ENCODE peak calls at places on chromosome 9, in four cellular contexts. H is epithelial cell of esophagus, G is astrocyte, Q is Calu3. T is an unnamed sample.

GRCh38 chr9:116471943-116472506 is 215.1 kb upstream of the TRIM32 start:
- DNase-seq in Q (no peak), H (no peak), G (no peak), T (no peak)

GRCh38 chr9:36207016-36207415 is 16.3 kb downstream of the CLTA start:
- DNase-seq in Q (no peak), G (peak; percentile 60), H (peak; percentile 36), T (no peak)

GRCh38 chr9:115999498-115999897 is 154.1 kb upstream of the PAPPA start:
- DNase-seq in H (peak; percentile 63), G (peak; percentile 73), Q (no peak), T (peak; percentile 59)

GRCh38 chr9:123329329-123329955 is 26.6 kb upstream of the CRB2 start:
- DNase-seq in Q (peak; percentile 65), H (peak; percentile 66), G (no peak), T (no peak)

GRCh38 chr9:75046725-75047345 is 18.7 kb upstream of the CARNMT1 start:
- DNase-seq in G (no peak), Q (no peak), H (peak; percentile 24), T (no peak)

GRCh38 chr9:98132806-98133631 is 14.0 kb upstream of the TRIM14 start:
- DNase-seq in H (no peak), G (no peak), Q (no peak), T (no peak)

GRCh38 chr9:36905101-36906066 is 128.7 kb downstream of the PAX5 start:
- DNase-seq in G (no peak), Q (no peak), H (no peak), T (no peak)

GRCh38 chr9:120513825-120514598 is 66.0 kb downstream of the CDK5RAP2 start:
- DNase-seq in H (peak; percentile 87), G (no peak), Q (no peak), T (peak; percentile 76)

GRCh38 chr9:17519761-17520160 is 59.1 kb upstream of the SH3GL2 start:
- DNase-seq in Q (no peak), G (no peak), H (no peak), T (no peak)

GRCh38 chr9:96491079-96491879 is 41.3 kb downstream of the HABP4 start:
- DNase-seq in Q (no peak), G (peak; percentile 77), H (no peak), T (no peak)

GRCh38 chr9:109245300-109245897 is 75.5 kb downstream of the EPB41L4B start:
- DNase-seq in H (peak; percentile 43), Q (no peak), G (no peak), T (no peak)

GRCh38 chr9:79222483-79222882 is 349.3 kb upstream of the TLE4 start:
- DNase-seq in Q (no peak), G (peak; percentile 71), H (peak; percentile 39), T (no peak)

GRCh38 chr9:96581301-96581700 is 38.3 kb downstream of the CDC14B start:
- DNase-seq in Q (no peak), H (no peak), G (no peak), T (no peak)

GRCh38 chr9:70058569-70059161 is 15.0 kb downstream of the MAMDC2 start:
- DNase-seq in G (no peak), Q (no peak), H (no peak), T (no peak)

GRCh38 chr9:16871358-16872151 is 1.1 kb upstream of the BNC2 start:
- DNase-seq in Q (peak; percentile 12), H (peak; percentile 48), G (peak; percentile 86), T (peak; percentile 38)

GRCh38 chr9:83219154-83219923 is 156.4 kb upstream of the RASEF start:
- DNase-seq in H (peak; percentile 79), Q (peak; percentile 83), G (peak; percentile 79), T (no peak)

GRCh38 chr9:14250779-14251145 is 63.2 kb downstream of the NFIB start:
- DNase-seq in G (peak; percentile 53), Q (no peak), H (no peak), T (no peak)

GRCh38 chr9:82961504-82962125 is 101.3 kb downstream of the RASEF start:
- DNase-seq in H (peak; percentile 85), G (peak; percentile 38), Q (peak; percentile 80), T (peak; percentile 56)

GRCh38 chr9:37295178-37295577 is 127.3 kb upstream of the GRHPR start:
- DNase-seq in H (no peak), Q (no peak), G (no peak), T (no peak)

GRCh38 chr9:117707561-117707960 is 3.4 kb downstream of the TLR4 start:
- DNase-seq in G (no peak), Q (no peak), H (no peak), T (no peak)

GRCh38 chr9:21761309-21761901 is 41.0 kb upstream of the MTAP start:
- DNase-seq in G (peak; percentile 66), Q (no peak), H (no peak), T (no peak)

GRCh38 chr9:19999491-20000057 is 210.7 kb upstream of the SLC24A2 start:
- DNase-seq in G (peak; percentile 89), H (peak; percentile 96), Q (no peak), T (peak; percentile 98)

DNA sequence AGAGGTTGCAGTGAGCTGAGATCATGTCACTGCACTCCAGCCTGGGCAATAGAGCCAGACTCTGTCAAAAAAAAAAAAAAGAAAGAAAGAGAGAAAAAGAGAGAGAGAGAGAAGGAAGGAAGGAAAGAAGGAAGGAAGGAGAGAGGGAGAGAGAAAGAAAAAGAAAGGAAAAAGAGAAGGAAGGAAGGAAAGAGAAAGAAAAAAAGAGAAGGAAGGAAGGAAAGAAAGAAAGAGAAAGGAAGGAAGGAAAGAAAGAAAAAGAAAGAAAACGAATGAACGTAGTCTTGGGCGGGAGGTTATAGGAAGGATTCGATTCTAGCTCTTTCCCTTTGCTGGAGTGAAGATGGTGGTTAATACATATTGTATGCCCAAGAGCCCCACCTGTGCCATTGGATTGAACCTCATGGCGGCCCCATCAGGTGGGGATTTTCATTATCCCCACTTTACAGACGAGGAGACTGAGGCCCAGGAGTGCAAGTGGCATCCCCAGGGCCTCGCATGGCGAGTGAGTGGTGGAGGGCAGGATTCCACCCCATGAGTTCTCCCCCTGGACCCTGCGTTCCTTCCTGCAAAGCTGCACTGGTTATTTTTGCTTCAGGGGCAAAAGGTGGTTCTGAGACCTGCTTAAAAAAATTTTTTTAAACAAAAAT is 80.9 kb upstream of the ASS1 start:
- DNase-seq in Q (no peak), G (no peak), H (no peak), T (no peak)
- TF ChIP-seq CTCF in Q (no peak), G (no peak), H (no peak), T (no peak)

GRCh38 chr9:107422189-107422802 is 67.3 kb downstream of the KLF4 start:
- DNase-seq in G (peak; percentile 15), Q (peak; percentile 73), H (peak; percentile 81), T (peak; percentile 65)
- TF ChIP-seq CTCF in G (peak; percentile 33), Q (peak; percentile 28), H (peak; percentile 80), T (peak; percentile 88)

DNA sequence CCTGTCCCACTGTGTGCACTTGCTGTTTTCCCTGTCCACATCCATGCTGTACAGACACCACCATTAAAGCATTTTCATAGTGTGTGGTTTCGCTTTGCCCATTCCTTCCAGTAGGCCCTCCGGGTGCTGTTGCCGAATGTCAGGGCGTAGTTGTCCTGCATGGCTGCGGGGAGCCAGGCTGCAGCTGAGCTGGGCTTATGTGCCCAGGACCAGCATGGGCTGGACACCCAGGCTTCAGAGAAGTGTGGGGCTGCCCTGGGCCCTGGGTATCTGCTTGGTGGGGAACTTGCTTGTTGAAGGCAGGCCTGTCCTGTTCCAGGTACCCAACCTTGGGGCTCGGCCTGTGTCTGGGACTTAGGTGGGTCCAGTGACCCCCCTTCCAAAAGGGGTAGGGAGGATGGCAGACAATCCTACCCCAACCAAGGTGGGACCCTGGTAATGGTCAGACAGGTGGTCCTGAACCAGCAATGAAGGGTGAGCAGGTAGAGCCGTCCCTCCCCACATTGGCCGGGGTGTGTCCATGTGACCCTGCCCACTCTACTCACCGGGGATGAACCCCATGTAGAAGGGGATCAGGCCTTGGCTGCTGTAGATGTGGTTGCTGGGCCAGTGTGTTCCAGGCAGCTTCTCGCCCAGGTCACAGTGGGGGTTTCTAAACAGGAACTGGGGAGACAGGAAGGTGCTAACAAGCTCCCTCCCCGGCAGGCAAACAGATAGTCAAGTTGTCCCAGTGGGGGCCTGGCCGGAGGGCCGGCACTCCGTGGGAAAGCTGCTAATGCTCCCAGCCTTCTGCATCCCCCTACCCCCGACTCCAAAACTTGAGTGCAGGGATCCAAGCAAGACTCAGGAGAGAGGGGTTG is 2.8 kb downstream of the TUBB4B start:
- DNase-seq in Q (no peak), G (no peak), H (peak; percentile 36), T (no peak)
- TF ChIP-seq CTCF in Q (no peak), G (no peak), H (peak; percentile 13), T (no peak)

GRCh38 chr9:25353783-25354182 is 324.5 kb downstream of the TUSC1 start:
- DNase-seq in H (no peak), Q (no peak), G (no peak), T (no peak)

GRCh38 chr9:25350011-25350410 is 328.2 kb downstream of the TUSC1 start:
- DNase-seq in G (no peak), Q (no peak), H (peak; percentile 0), T (no peak)
- TF ChIP-seq CTCF in G (no peak), Q (no peak), H (no peak), T (peak; percentile 29)

GRCh38 chr9:7342229-7342628 is 457.3 kb downstream of the DMAC1 start:
- DNase-seq in G (no peak), Q (no peak), H (no peak), T (no peak)
- TF ChIP-seq CTCF in G (no peak), Q (no peak), H (no peak), T (no peak)

GRCh38 chr9:114263853-114264510 is 58.9 kb upstream of the ORM1 start:
- DNase-seq in H (no peak), Q (peak; percentile 9), G (no peak), T (no peak)
- TF ChIP-seq CTCF in H (no peak), Q (no peak), G (no peak), T (peak; percentile 20)

GRCh38 chr9:105425817-105426433 is 21.9 kb upstream of the FSD1L start:
- DNase-seq in H (peak; percentile 38), Q (no peak), G (no peak), T (no peak)
- TF ChIP-seq CTCF in H (peak; percentile 51), Q (no peak), G (peak; percentile 55), T (peak; percentile 83)

GRCh38 chr9:93156475-93157008 is 22.5 kb upstream of the NINJ1 start:
- DNase-seq in G (no peak), H (no peak), Q (no peak), T (no peak)

GRCh38 chr9:93151097-93151784 is 17.2 kb upstream of the NINJ1 start:
- DNase-seq in Q (no peak), H (no peak), G (no peak), T (no peak)

GRCh38 chr9:93149361-93149760 is 15.3 kb upstream of the NINJ1 start:
- DNase-seq in H (no peak), Q (no peak), G (no peak), T (no peak)

GRCh38 chr9:93155716-93156474 is 21.8 kb upstream of the NINJ1 start:
- DNase-seq in G (no peak), Q (no peak), H (no peak), T (no peak)

DNA sequence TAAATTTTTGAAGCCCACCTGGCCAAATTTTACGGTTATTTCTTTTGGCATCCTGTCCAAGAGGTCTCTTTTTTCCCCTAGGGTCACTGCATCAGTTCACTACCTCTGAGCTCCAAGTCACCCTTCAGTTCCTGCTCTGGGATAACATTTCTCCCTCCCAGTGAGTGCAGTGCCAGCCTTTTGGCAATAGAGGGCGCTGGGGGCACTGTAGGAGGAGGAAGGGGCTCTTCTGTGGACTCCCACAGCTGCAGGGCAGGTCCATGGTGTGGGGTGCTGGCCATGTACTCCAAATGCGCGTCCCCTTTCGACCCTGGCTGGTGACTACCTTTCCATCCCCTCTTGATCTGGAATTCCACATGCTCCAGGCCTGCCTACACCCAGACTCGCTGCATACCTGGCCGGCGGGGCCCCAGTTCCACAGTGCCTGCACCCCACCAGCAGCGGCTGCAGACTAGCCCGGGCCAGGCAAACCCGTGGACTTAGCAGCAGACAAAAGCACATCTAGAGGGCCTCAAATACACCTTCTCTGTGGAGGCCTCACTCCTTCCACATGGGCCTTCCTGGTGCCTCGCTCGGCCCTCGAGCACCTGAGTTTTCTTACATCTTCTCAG is 20.3 kb upstream of the NINJ1 start:
- DNase-seq in G (no peak), Q (peak; percentile 50), H (peak; percentile 28), T (no peak)
- TF ChIP-seq CTCF in G (peak; percentile 40), Q (peak; percentile 45), H (peak; percentile 64), T (peak; percentile 65)